ENCODE peak calls at places on chromosomes 11 and 22, in four cellular contexts. One of them, this sample, is unnamed. For H3K4me1, the result is how much of the 10 kb centered on the place peaks cover.

GRCh38 chr22:46577361-46578249 is 40.2 kb upstream of the CELSR1 start:
- DNase-seq in uterus: no peak
- DNase-seq in heart right ventricle: no peak
- DNase-seq in PC-3: no peak
- DNase-seq in this sample: peak

GRCh38 chr22:30928401-30928800 is 40.2 kb downstream of the MORC2 start:
- DNase-seq in uterus: no peak
- DNase-seq in heart right ventricle: no peak
- DNase-seq in PC-3: no peak
- DNase-seq in this sample: no peak

GRCh38 chr11:57515332-57516060 is at the start of gene SLC43A1:
- DNase-seq in uterus: peak
- DNase-seq in heart right ventricle: peak
- DNase-seq in PC-3: peak
- DNase-seq in this sample: peak

GRCh38 chr11:74090701-74091100 is 80.1 kb downstream of the C2CD3 start:
- DNase-seq in uterus: no peak
- DNase-seq in heart right ventricle: no peak
- DNase-seq in PC-3: peak
- DNase-seq in this sample: no peak

GRCh38 chr11:6402061-6402470 is 11.8 kb downstream of the SMPD1 start:
- DNase-seq in uterus: no peak
- DNase-seq in heart right ventricle: no peak
- DNase-seq in PC-3: no peak
- DNase-seq in this sample: no peak

GRCh38 chr22:46942816-46943783 is 180.7 kb downstream of the TBC1D22A start:
- DNase-seq in uterus: peak
- DNase-seq in heart right ventricle: peak
- DNase-seq in PC-3: no peak
- DNase-seq in this sample: no peak

GRCh38 chr11:34126959-34127848 is 21.8 kb downstream of the NAT10 start:
- DNase-seq in uterus: no peak
- DNase-seq in heart right ventricle: no peak
- DNase-seq in PC-3: peak
- DNase-seq in this sample: no peak

GRCh38 chr11:945986-946385 is 20.3 kb downstream of the AP2A2 start:
- DNase-seq in uterus: no peak
- DNase-seq in heart right ventricle: no peak
- DNase-seq in PC-3: no peak
- DNase-seq in this sample: no peak

GRCh38 chr11:102047305-102047924 is at the start of gene CFAP300:
- DNase-seq in uterus: peak
- DNase-seq in heart right ventricle: peak
- DNase-seq in PC-3: peak
- DNase-seq in this sample: no peak

GRCh38 chr11:70954471-70954870 is 297.9 kb downstream of the SHANK2 start:
- DNase-seq in uterus: no peak
- DNase-seq in heart right ventricle: no peak
- DNase-seq in PC-3: no peak
- DNase-seq in this sample: no peak

GRCh38 chr11:101863361-101863760 is 51.4 kb upstream of the CEP126 start:
- DNase-seq in uterus: no peak
- DNase-seq in heart right ventricle: no peak
- DNase-seq in PC-3: peak
- DNase-seq in this sample: no peak

GRCh38 chr11:87236368-87236767 is 198.6 kb downstream of the TMEM135 start:
- DNase-seq in uterus: no peak
- DNase-seq in heart right ventricle: no peak
- DNase-seq in PC-3: peak
- DNase-seq in this sample: no peak

GRCh38 chr11:76763573-76764348 is 19.4 kb upstream of the TSKU start:
- DNase-seq in uterus: peak
- DNase-seq in heart right ventricle: peak
- DNase-seq in PC-3: peak
- DNase-seq in this sample: no peak

GRCh38 chr11:7261578-7261977 is 9.9 kb downstream of the SYT9 start:
- DNase-seq in uterus: no peak
- DNase-seq in heart right ventricle: no peak
- DNase-seq in PC-3: no peak
- DNase-seq in this sample: no peak

GRCh38 chr11:128498846-128499245 is 88.5 kb downstream of the ETS1 start:
- DNase-seq in uterus: no peak
- DNase-seq in heart right ventricle: no peak
- DNase-seq in PC-3: no peak
- DNase-seq in this sample: no peak

GRCh38 chr11:72643547-72643946 is 30.7 kb downstream of the PDE2A start:
- DNase-seq in uterus: no peak
- DNase-seq in heart right ventricle: no peak
- DNase-seq in PC-3: peak
- DNase-seq in this sample: no peak

GRCh38 chr11:105635466-105635865 is 25.6 kb downstream of the GRIA4 start:
- DNase-seq in uterus: no peak
- DNase-seq in heart right ventricle: no peak
- DNase-seq in PC-3: no peak
- DNase-seq in this sample: no peak

GRCh38 chr11:105641433-105641832 is 31.6 kb downstream of the GRIA4 start:
- DNase-seq in uterus: no peak
- DNase-seq in heart right ventricle: no peak
- DNase-seq in PC-3: no peak
- DNase-seq in this sample: no peak

GRCh38 chr11:105639527-105639926 is 29.7 kb downstream of the GRIA4 start:
- DNase-seq in uterus: no peak
- DNase-seq in heart right ventricle: no peak
- DNase-seq in PC-3: no peak
- DNase-seq in this sample: no peak

GRCh38 chr11:105632316-105632715 is 22.4 kb downstream of the GRIA4 start:
- DNase-seq in uterus: no peak
- DNase-seq in heart right ventricle: no peak
- DNase-seq in PC-3: no peak
- DNase-seq in this sample: no peak

GRCh38 chr11:105636496-105636895 is 26.6 kb downstream of the GRIA4 start:
- DNase-seq in uterus: no peak
- DNase-seq in heart right ventricle: no peak
- DNase-seq in PC-3: no peak
- DNase-seq in this sample: no peak
- H3K4me1 ChIP-seq in uterus: under half
- H3K4me1 ChIP-seq in heart right ventricle: under half
- H3K4me1 ChIP-seq in PC-3: under half
- H3K4me1 ChIP-seq in this sample: under half

GRCh38 chr22:17570851-17571631 is 7.7 kb downstream of the SLC25A18 start:
- DNase-seq in uterus: peak
- DNase-seq in heart right ventricle: peak
- DNase-seq in PC-3: no peak
- DNase-seq in this sample: no peak
- H3K4me3 ChIP-seq in uterus: peak
- H3K4me3 ChIP-seq in heart right ventricle: peak
- H3K4me3 ChIP-seq in PC-3: no peak
- H3K4me3 ChIP-seq in this sample: no peak

DNA sequence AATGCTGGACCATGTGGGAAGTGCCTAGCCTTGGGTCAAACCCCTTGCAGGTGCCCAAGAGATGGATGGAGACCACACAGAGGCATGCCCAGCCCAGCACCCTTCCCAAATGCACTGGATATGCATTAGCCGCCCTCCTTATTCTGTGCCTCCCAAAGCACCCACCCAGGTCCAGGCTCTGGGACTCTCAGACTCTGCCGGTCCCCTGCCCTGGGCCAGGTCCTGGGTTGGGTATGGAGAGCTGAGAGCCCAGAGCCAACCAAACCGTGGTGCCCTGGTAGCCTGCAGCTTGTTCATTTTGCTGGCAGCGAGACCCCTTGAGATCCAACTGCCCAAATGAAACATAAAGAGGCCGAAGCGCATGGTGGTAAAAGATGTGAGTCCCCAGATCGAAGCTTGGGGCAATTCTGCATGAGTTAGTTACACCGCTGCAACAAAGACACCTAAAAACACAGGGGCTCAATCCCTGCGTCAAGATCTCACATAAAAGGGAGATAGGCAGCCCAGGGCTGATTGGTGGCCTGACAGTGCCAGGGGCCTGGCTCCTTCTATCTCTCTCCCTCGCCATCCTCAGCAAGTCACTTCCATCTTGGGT is 61.5 kb downstream of the MYEOV start:
- DNase-seq in uterus: no peak
- DNase-seq in heart right ventricle: no peak
- DNase-seq in PC-3: no peak
- DNase-seq in this sample: no peak
- H3K4me1 ChIP-seq in uterus: under half
- H3K4me1 ChIP-seq in heart right ventricle: under half
- H3K4me1 ChIP-seq in PC-3: under half
- H3K4me1 ChIP-seq in this sample: under half

GRCh38 chr11:111735262-111736116 is 30.7 kb downstream of the PPP2R1B start:
- DNase-seq in uterus: peak
- DNase-seq in heart right ventricle: peak
- DNase-seq in PC-3: peak
- DNase-seq in this sample: peak
- H3K4me3 ChIP-seq in uterus: peak
- H3K4me3 ChIP-seq in heart right ventricle: peak
- H3K4me3 ChIP-seq in PC-3: peak
- H3K4me3 ChIP-seq in this sample: no peak

DNA sequence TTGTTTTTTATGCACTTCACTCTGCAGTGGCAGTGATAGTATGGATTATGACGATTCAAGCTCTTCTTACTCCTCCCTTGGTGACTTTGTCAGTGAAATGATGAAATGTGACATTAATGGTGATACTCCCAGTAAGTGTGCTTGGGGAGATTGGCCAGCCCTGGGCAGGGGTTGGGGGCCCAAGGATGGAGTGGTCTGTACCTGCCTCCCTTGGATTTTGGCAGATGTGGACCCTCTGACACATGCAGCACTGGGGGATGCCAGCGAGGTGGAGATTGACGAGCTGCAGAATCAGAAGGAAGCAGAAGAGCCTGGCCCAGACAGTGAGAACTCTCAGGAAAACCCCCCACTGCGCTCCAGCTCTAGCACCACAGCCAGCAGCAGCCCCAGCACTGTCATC is 14.2 kb downstream of the MADD start:
- DNase-seq in uterus: no peak
- DNase-seq in heart right ventricle: no peak
- DNase-seq in PC-3: no peak
- DNase-seq in this sample: no peak
- H3K4me1 ChIP-seq in uterus: under half
- H3K4me1 ChIP-seq in heart right ventricle: under half
- H3K4me1 ChIP-seq in PC-3: under half
- H3K4me1 ChIP-seq in this sample: under half

GRCh38 chr11:12677131-12677530 is 2.9 kb downstream of the TEAD1 start:
- DNase-seq in uterus: no peak
- DNase-seq in heart right ventricle: no peak
- DNase-seq in PC-3: no peak
- DNase-seq in this sample: no peak

GRCh38 chr11:12679471-12679870 is 5.2 kb downstream of the TEAD1 start:
- DNase-seq in uterus: no peak
- DNase-seq in heart right ventricle: no peak
- DNase-seq in PC-3: no peak
- DNase-seq in this sample: no peak

GRCh38 chr11:12678092-12678491 is 3.9 kb downstream of the TEAD1 start:
- DNase-seq in uterus: no peak
- DNase-seq in heart right ventricle: no peak
- DNase-seq in PC-3: no peak
- DNase-seq in this sample: no peak

GRCh38 chr11:12680246-12680939 is 6.2 kb downstream of the TEAD1 start:
- DNase-seq in uterus: peak
- DNase-seq in heart right ventricle: peak
- DNase-seq in PC-3: peak
- DNase-seq in this sample: no peak

GRCh38 chr11:12678991-12679390 is 4.8 kb downstream of the TEAD1 start:
- DNase-seq in uterus: no peak
- DNase-seq in heart right ventricle: no peak
- DNase-seq in PC-3: no peak
- DNase-seq in this sample: no peak
- H3K4me3 ChIP-seq in uterus: no peak
- H3K4me3 ChIP-seq in heart right ventricle: no peak
- H3K4me3 ChIP-seq in PC-3: peak
- H3K4me3 ChIP-seq in this sample: no peak

DNA sequence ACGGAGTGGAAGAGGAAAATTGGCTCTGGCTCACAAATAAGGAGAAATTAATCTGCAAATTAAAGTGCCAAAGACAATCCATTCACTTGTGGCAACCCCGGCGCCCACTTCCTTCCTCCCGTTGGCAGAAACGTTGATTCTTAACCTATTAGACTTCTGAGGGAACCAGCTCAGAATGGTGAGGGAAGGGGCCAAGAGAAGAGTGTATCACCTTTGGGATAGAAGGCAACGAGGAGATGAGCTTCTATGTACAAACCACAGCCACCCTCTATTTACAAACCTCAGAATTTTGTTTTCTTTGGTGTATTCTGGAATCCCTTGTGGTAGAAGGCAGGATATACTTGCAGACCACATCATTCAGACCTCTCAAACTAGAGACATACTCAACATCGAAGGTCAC is 1.1 kb downstream of the MB start:
- DNase-seq in uterus: no peak
- DNase-seq in heart right ventricle: no peak
- DNase-seq in PC-3: no peak
- DNase-seq in this sample: no peak
- H3K4me1 ChIP-seq in uterus: under half
- H3K4me1 ChIP-seq in heart right ventricle: under half
- H3K4me1 ChIP-seq in PC-3: under half
- H3K4me1 ChIP-seq in this sample: under half